ENCODE peak calls at places on chromosome 19, in four cellular contexts. J, M, Q and Z are unnamed samples.

GRCh38 chr19:12649941-12650340 is 16.6 kb downstream of the MAN2B1 start:
- DNase-seq in M (no peak), J (peak; percentile 12), Q (no peak), Z (no peak)

GRCh38 chr19:10965398-10965797 is 4.6 kb downstream of the SMARCA4 start:
- DNase-seq in M (no peak), Q (no peak), J (no peak), Z (no peak)

GRCh38 chr19:38741670-38742069 is 2.6 kb downstream of the CAPN12 start:
- DNase-seq in J (peak; percentile 11), Q (no peak), M (no peak), Z (no peak)

GRCh38 chr19:12969292-12969988 is at the start of gene DAND5:
- DNase-seq in J (peak; percentile 84), Q (no peak), M (no peak), Z (no peak)

GRCh38 chr19:3981373-3981735 is 3.9 kb downstream of the EEF2 start:
- DNase-seq in M (no peak), Q (no peak), J (no peak), Z (no peak)

GRCh38 chr19:31272707-31273106 is 76.5 kb downstream of the TSHZ3 start:
- DNase-seq in M (no peak), Q (no peak), J (no peak), Z (no peak)

GRCh38 chr19:9970481-9970880 is 34.2 kb upstream of the OLFM2 start:
- DNase-seq in M (no peak), J (no peak), Q (no peak), Z (no peak)

GRCh38 chr19:24054044-24054935 is 32.7 kb upstream of the ZNF254 start:
- DNase-seq in Q (no peak), M (peak; percentile 66), J (no peak), Z (peak; percentile 24)

GRCh38 chr19:1651061-1651547 is 1.3 kb downstream of the TCF3 start:
- DNase-seq in M (no peak), Q (peak; percentile 53), J (peak; percentile 73), Z (no peak)

GRCh38 chr19:41691268-41691970 is 3.3 kb upstream of the CEACAM7 start:
- DNase-seq in J (peak; percentile 67), M (no peak), Q (peak; percentile 35), Z (no peak)

GRCh38 chr19:47641891-47642485 is 33.1 kb downstream of the BICRA start:
- DNase-seq in J (no peak), Q (no peak), M (no peak), Z (no peak)

GRCh38 chr19:48510421-48511268 is 990 bp downstream of the LMTK3 start:
- DNase-seq in M (no peak), J (peak; percentile 80), Q (peak; percentile 77), Z (no peak)

GRCh38 chr19:51926784-51927741 is at the start of gene ZNF613:
- DNase-seq in M (peak; percentile 89), Q (peak; percentile 95), J (peak; percentile 82), Z (peak; percentile 94)
- TF ChIP-seq ELF1 in M (peak; percentile 52), Q (peak; percentile 68), J (peak; percentile 76), Z (peak; percentile 63)

DNA sequence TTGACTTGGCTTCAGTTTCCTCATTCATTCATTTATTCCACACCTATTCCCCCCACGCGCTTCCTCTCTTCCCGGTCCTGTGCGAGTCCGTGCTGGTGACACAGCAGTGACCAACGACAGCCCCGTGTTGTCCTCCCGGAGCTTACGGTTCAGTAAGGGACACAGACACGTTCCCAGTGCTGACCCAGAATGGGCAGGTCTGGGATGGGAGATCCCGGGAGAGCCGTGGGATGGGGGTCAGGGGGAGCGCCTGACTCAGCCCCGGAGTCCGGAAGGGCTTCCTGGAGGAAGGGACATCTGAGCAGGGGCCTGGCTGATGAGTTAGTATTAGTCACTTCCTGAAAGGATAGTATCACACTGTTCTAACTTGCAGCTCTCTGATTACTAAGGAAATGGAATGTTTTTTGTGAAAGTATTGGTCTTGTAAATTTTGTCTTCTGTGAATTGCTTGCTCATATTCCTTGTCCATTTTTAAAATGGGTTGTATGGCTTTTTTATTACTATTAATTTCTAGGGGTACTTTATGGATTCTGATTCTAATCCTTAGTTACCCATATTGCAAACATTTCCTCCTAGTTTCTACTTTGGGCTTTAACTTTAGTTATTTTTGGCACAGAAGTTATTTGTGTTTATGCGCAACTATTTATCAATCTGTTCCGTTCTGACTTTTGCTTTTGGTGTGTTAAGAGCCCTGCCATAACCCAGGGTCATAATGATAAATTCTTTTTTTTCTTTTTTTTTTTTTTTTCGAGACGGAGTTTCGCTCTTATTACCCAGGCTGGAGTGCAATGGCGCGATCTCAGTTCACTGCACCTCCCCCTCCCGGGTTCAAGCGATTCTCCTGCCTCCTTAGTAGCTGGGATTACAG is 708 bp upstream of the ERCC1 start:
- DNase-seq in Q (peak; percentile 89), J (peak; percentile 67), M (peak; percentile 86), Z (peak; percentile 91)
- TF ChIP-seq ELF1 in Q (peak; percentile 60), J (peak; percentile 83), M (peak; percentile 74), Z (no peak)

GRCh38 chr19:7636691-7637373 is at the start of gene STXBP2:
- DNase-seq in M (peak; percentile 61), Q (peak; percentile 87), J (peak; percentile 73), Z (peak; percentile 76)
- TF ChIP-seq ELF1 in M (peak; percentile 92), Q (peak; percentile 95), J (no peak), Z (no peak)

DNA sequence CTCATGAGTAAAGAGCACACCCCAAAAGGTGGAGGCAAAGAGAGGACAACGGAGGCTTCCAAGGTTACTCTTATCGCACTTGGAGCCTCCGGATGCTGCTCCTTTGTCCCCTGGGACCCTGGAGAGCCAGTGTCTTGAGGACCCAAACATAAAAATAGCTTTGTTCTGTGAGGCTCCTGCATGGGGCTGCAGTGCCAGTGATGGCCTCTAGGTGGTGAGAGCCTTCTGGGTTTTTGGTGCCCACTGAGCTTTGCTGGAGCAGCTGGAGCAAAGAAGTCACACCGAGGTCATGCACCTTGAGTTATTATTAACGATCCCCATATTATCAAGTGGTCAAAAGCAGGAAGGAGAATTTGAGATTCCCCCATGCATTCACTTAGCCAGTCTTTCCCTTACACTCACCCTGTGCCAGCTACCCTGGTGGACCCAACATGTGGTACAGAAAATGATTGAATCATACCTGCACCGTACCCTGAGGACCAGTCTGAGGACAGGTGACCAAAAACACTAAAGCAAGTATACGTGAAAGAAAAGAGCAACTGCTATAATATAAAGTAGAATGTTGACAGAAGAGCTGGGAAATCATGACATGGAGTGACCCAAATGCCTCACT is 41.5 kb downstream of the ZNF682 start:
- DNase-seq in J (peak; percentile 47), Q (peak; percentile 12), M (no peak), Z (no peak)
- TF ChIP-seq ELF1 in J (no peak), Q (no peak), M (no peak), Z (no peak)

GRCh38 chr19:33497151-33497777 is 24.3 kb downstream of the PEPD start:
- DNase-seq in Q (no peak), M (no peak), J (peak; percentile 16), Z (no peak)
- TF ChIP-seq ELF1 in Q (no peak), M (no peak), J (no peak), Z (no peak)

GRCh38 chr19:17244618-17245534 is 843 bp downstream of the NR2F6 start:
- DNase-seq in M (no peak), J (peak; percentile 55), Q (no peak), Z (no peak)

GRCh38 chr19:17243854-17244617 is 1.7 kb downstream of the NR2F6 start:
- DNase-seq in J (peak; percentile 71), M (peak; percentile 51), Q (peak; percentile 81), Z (no peak)

GRCh38 chr19:17245535-17245984 is at the start of gene NR2F6:
- DNase-seq in M (no peak), J (no peak), Q (no peak), Z (no peak)

GRCh38 chr19:17248011-17248776 is 2.5 kb upstream of the NR2F6 start:
- DNase-seq in Q (no peak), M (peak; percentile 83), J (no peak), Z (no peak)

GRCh38 chr19:17246681-17247425 is 1.1 kb upstream of the NR2F6 start:
- DNase-seq in J (peak; percentile 88), M (peak; percentile 80), Q (peak; percentile 47), Z (no peak)
- TF ChIP-seq ELF1 in J (no peak), M (no peak), Q (no peak), Z (no peak)

GRCh38 chr19:35928507-35928906 is 7.7 kb upstream of the LRFN3 start:
- DNase-seq in Q (no peak), J (no peak), M (no peak), Z (no peak)
- TF ChIP-seq ELF1 in Q (no peak), J (no peak), M (no peak), Z (no peak)

DNA sequence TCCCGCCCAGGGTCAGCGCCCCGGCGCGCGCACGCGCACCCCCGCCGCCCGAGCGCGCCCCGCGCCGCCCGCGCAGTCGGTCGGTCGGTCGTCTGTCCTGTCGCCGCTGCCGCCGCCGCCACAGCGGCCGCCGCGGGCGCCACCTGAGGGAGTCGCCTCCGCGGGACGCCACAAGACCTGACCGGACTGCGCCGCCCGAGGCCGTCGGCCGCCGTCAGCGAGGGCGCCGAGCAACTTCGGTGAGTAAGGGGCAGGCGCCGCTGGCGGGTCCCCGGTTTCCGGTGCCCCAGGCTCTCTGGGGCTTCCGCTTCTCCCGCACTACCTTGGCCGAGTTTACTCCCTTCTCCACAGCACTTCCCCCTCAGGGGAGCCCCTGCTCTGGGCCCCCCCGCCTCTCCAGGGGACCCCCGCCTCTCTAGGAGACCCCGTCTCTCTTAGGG is 19.6 kb upstream of the GATAD2A start:
- DNase-seq in M (no peak), Q (no peak), J (no peak), Z (no peak)
- TF ChIP-seq ELF1 in M (no peak), Q (peak; percentile 88), J (no peak), Z (no peak)

GRCh38 chr19:46423194-46423593 is 5.5 kb downstream of the PNMA8C start:
- DNase-seq in J (no peak), M (no peak), Q (no peak), Z (no peak)
- TF ChIP-seq ELF1 in J (no peak), M (no peak), Q (no peak), Z (no peak)

DNA sequence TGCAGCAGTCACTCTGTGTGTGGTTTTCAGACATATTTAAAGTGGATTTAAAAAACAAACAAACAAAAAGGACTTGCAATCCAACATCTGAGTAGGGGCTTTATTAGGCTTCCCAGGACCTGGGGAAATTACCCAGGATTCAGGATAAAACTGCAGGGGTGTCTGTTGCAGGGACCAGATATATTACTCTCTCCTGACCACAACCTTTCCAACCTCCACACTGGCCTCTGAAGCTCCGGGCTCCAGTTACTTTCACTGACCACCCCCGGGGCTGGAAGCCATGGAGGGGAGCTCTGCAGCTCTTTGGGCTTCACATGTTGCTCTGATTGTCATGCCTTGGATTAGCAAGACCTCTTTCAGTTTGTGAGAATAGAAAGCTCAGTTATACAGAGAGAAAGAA is 75.2 kb downstream of the INSR start:
- DNase-seq in J (no peak), Q (no peak), M (no peak), Z (no peak)
- TF ChIP-seq ELF1 in J (no peak), Q (no peak), M (no peak), Z (no peak)